ENCODE peak calls at places on chromosomes 11 and 22, in seven cellular contexts. E, P, K, A, U, B and R are unnamed samples.

GRCh38 chr11:117378966-117379865 is 51.6 kb downstream of the CEP164 start:
- ATAC-seq in E (no peak), P (no peak), K (no peak), A (peak), U (no peak), B (peak), R (no peak)

GRCh38 chr22:23144926-23145906 is at the start of gene RAB36:
- ATAC-seq in E (peak), P (peak), K (peak), A (peak), U (peak), B (peak), R (peak)

GRCh38 chr11:77269484-77270123 is 31.9 kb downstream of the GDPD4 start:
- ATAC-seq in E (no peak), P (no peak), K (no peak), A (no peak), U (no peak), B (no peak), R (peak)

GRCh38 chr11:78453140-78453935 is 35.7 kb upstream of the GAB2 start:
- ATAC-seq in E (peak), P (no peak), K (no peak), A (no peak), U (no peak), B (no peak), R (no peak)

GRCh38 chr11:14872032-14872431 is 20.0 kb downstream of the CYP2R1 start:
- ATAC-seq in E (no peak), P (no peak), K (no peak), A (no peak), U (no peak), B (no peak), R (peak)

GRCh38 chr11:128592454-128592853 is 5.1 kb upstream of the ETS1 start:
- ATAC-seq in E (no peak), P (no peak), K (no peak), A (peak), U (no peak), B (peak), R (no peak)

GRCh38 chr22:23670378-23671295 is 20.2 kb upstream of the RGL4 start:
- ATAC-seq in E (no peak), P (no peak), K (no peak), A (peak), U (no peak), B (no peak), R (no peak)

GRCh38 chr22:42294034-42294985 is 23.9 kb upstream of the TCF20 start:
- ATAC-seq in E (peak), P (peak), K (peak), A (peak), U (no peak), B (peak), R (peak)

GRCh38 chr22:45554040-45554406 is 51.3 kb downstream of the FBLN1 start:
- ATAC-seq in E (no peak), P (peak), K (no peak), A (no peak), U (peak), B (no peak), R (no peak)

GRCh38 chr11:116725434-116726221 is 47.2 kb downstream of the BUD13 start:
- ATAC-seq in E (no peak), P (peak), K (peak), A (peak), U (peak), B (peak), R (no peak)

GRCh38 chr11:95991545-95991944 is 67.6 kb upstream of the MTMR2 start:
- ATAC-seq in E (no peak), P (peak), K (no peak), A (no peak), U (no peak), B (no peak), R (no peak)

GRCh38 chr11:86275493-86276370 is 26.3 kb upstream of the HIKESHI start:
- ATAC-seq in E (no peak), P (no peak), K (no peak), A (no peak), U (no peak), B (no peak), R (peak)